ENCODE peak calls at places on chromosomes 7 and 10, in eight cellular contexts. H, B, J, Y, O, L, V and P are unnamed samples.

GRCh38 chr10:86340991-86341260 is 25.7 kb downstream of the GRID1 start:
- DNase-seq in J (no peak), L (no peak), H (no peak), B (no peak), V (no peak), Y (no peak), O (no peak), P (no peak)

GRCh38 chr7:73773700-73774517 is 3.8 kb upstream of the CLDN3 start:
- DNase-seq in H (no peak), L (no peak), J (no peak), B (no peak), Y (peak), V (no peak), O (no peak), P (no peak)

GRCh38 chr10:18472977-18473376 is 178.4 kb downstream of the NSUN6 start:
- DNase-seq in B (no peak), L (no peak), H (no peak), O (no peak), V (no peak), J (no peak), Y (peak), P (peak)

GRCh38 chr7:24284699-24285506 is 913 bp downstream of the NPY start:
- DNase-seq in O (peak), Y (peak), L (no peak), J (no peak), B (no peak), V (peak), H (no peak), P (peak)

GRCh38 chr7:1844956-1845390 is 174.9 kb downstream of the ELFN1 start:
- DNase-seq in B (no peak), H (no peak), Y (peak), L (no peak), V (no peak), J (no peak), O (peak), P (no peak)

GRCh38 chr7:114414151-114415053 is at the start of gene FOXP2:
- DNase-seq in V (no peak), L (no peak), H (no peak), Y (no peak), O (no peak), J (no peak), B (no peak), P (no peak)

GRCh38 chr10:104329754-104330153 is 8.5 kb downstream of the ITPRIP start:
- DNase-seq in V (no peak), H (peak), B (no peak), J (no peak), O (no peak), L (no peak), Y (no peak), P (no peak)

GRCh38 chr7:28572321-28573058 is 160.2 kb downstream of the CREB5 start:
- DNase-seq in L (no peak), V (no peak), Y (peak), O (no peak), J (no peak), B (no peak), H (no peak), P (no peak)

GRCh38 chr7:56079450-56080185 is 13.1 kb downstream of the PHKG1 start:
- DNase-seq in B (no peak), Y (peak), J (no peak), H (no peak), O (peak), L (peak), V (peak), P (no peak)

GRCh38 chr7:2118630-2119190 is 114.0 kb downstream of the MAD1L1 start:
- DNase-seq in Y (no peak), J (no peak), L (no peak), O (no peak), V (no peak), B (no peak), H (peak), P (no peak)

GRCh38 chr10:127534074-127534473 is 15.0 kb upstream of the NPS start:
- DNase-seq in V (no peak), H (no peak), O (no peak), J (no peak), B (no peak), L (no peak), Y (no peak), P (no peak)

GRCh38 chr7:116674508-116675173 is 2.6 kb downstream of the MET start:
- DNase-seq in Y (no peak), O (no peak), J (no peak), L (no peak), B (no peak), V (no peak), H (peak), P (no peak)

GRCh38 chr7:102891693-102892261 is 21.0 kb upstream of the LRRC17 start:
- DNase-seq in O (peak), L (no peak), V (no peak), Y (peak), J (no peak), B (no peak), H (peak), P (no peak)

GRCh38 chr10:36888925-36889573 is 236.3 kb upstream of the ANKRD30A start:
- DNase-seq in H (peak), V (peak), O (no peak), J (peak), Y (peak), B (peak), L (no peak), P (peak)

GRCh38 chr7:131521651-131522163 is 34.7 kb downstream of the PODXL start:
- DNase-seq in V (no peak), H (no peak), L (peak), B (no peak), O (no peak), Y (peak), J (no peak), P (no peak)

GRCh38 chr7:137360087-137360679 is 16.6 kb upstream of the PTN start:
- DNase-seq in J (no peak), V (no peak), B (no peak), Y (no peak), L (no peak), O (no peak), H (no peak), P (no peak)

GRCh38 chr7:93622036-93622714 is 47.7 kb upstream of the CALCR start:
- DNase-seq in O (no peak), J (no peak), Y (peak), H (peak), L (no peak), V (peak), B (no peak), P (no peak)
- TF ChIP-seq CTCF in O (no peak), J (no peak), Y (peak), H (peak), L (peak), V (peak), B (peak), P (peak)

GRCh38 chr7:13727279-13727678 is 262.2 kb downstream of the ETV1 start:
- DNase-seq in J (no peak), B (no peak), Y (no peak), O (no peak), V (no peak), L (no peak), H (no peak), P (no peak)

GRCh38 chr7:13725591-13725990 is 263.9 kb downstream of the ETV1 start:
- DNase-seq in V (no peak), O (no peak), J (no peak), L (no peak), H (no peak), B (no peak), Y (no peak), P (no peak)

DNA sequence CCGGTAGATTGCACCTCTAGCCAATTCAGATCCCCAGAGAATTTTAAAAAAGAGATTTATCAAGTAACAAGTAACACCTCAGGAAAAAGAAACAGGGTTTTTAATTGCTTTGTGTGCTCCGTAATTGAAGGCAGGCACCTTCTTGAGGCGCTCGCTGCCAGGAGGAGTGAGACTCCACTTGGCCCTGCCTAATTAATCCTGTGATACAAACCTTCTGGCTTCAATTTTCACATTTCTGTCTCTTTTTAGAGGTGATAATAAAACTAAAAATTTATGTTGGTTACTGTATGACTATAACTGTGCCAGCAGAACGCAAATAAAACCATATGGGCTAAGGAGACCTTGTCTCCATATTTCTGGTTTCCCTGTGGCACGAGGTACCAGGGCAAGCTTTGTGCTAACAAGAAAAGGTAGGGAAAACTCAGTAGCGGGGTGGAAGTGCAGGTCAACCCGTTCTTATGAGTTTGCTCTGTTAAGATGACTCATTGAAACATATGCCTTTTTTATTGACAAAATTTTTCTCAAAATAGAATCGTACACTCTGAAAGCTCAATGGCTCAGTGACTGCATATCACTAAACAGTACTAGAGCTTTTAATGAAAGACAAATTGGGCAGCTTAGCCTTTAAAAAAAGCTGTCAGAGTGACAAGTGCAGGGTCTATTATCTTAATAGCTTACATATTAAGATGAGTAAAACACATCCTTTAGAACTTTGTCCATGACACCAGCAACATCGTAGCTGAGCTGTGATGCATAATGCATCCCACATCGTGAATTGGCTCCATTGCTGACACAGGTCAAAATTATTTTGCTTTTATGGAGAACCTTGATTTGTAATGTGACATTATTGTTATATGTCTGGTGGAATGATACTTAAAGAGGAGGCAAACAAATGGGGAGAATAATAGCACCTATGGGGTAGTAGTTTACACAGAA is 264.6 kb downstream of the ETV1 start:
- DNase-seq in Y (no peak), J (no peak), L (no peak), O (no peak), H (no peak), B (no peak), V (no peak), P (no peak)
- TF ChIP-seq CTCF in Y (no peak), J (no peak), L (no peak), O (no peak), H (no peak), B (no peak), V (no peak), P (no peak)

DNA sequence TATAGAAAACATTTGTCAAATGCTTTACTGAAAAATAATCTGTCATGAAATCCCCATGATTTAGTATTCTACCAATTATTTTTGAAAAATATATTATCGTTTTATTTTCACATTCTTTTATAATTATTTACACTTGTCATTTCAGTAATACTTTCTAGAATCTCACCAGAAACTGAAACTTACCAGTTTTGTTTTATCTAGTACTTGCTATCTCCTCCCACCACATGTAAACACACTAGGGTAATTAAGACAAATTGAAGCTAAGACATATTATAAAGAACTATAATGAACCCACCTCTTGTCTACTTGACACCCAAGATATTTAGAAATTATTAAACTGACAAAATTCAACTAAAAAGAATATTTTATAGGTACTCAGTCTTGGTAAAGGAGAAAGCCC is 51.5 kb upstream of the GRM3 start:
- DNase-seq in V (no peak), L (no peak), Y (no peak), H (no peak), J (no peak), O (no peak), B (no peak), P (no peak)
- TF ChIP-seq CTCF in V (no peak), L (no peak), Y (no peak), H (no peak), J (no peak), O (no peak), B (no peak), P (no peak)

GRCh38 chr10:5079836-5080235 is 14.4 kb upstream of the AKR1C3 start:
- DNase-seq in V (no peak), Y (no peak), B (no peak), O (no peak), L (no peak), J (no peak), H (no peak), P (no peak)

GRCh38 chr10:5076615-5077014 is 17.6 kb upstream of the AKR1C3 start:
- DNase-seq in B (no peak), H (no peak), O (no peak), L (no peak), J (no peak), V (no peak), Y (no peak), P (no peak)

GRCh38 chr10:5078781-5079180 is 15.4 kb upstream of the AKR1C3 start:
- DNase-seq in Y (peak), J (no peak), V (no peak), B (no peak), O (no peak), H (peak), L (no peak), P (no peak)

GRCh38 chr10:5081091-5081490 is 13.1 kb upstream of the AKR1C3 start:
- DNase-seq in H (no peak), L (no peak), V (no peak), O (no peak), J (no peak), B (no peak), Y (no peak), P (no peak)

GRCh38 chr10:5079306-5079830 is 14.8 kb upstream of the AKR1C3 start:
- DNase-seq in J (no peak), Y (no peak), L (no peak), O (no peak), V (no peak), H (no peak), B (no peak), P (no peak)
- TF ChIP-seq CTCF in J (no peak), Y (no peak), L (no peak), O (no peak), V (no peak), H (no peak), B (no peak), P (no peak)

DNA sequence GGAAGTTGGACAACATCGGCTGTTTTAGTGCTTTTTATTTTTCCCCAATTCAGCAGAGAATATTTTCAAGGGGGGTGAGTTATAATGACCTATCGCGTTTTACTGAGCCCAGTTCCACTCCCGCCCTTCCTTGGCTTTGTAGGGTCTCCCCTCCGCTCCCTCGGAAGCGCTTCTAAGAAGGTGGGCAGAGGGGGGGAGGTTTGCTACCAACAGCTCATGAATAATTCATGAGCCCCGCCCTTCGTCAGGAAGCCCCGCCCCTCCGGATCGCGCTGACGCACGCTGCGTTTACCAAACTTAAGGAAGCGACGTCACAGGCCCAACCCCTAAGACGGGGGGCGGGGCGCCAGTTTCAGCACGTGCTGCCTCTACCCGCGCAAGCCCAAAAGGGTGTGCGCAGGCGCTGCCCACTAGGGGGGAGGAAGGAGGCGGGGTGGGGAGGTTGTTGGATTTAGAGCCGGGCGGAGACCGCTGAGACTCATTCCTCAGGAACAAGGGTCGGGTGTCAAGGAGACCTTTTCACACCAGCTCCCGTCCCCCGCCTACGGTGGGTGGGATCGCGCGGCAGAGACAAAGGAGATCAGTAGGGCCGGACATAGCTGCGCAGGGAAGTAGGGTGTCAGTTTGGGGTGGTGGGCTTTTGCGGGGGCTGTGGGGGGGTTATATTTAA is 529 bp upstream of the MEPCE start:
- DNase-seq in Y (peak), O (peak), V (peak), L (peak), J (peak), B (peak), H (peak), P (peak)
- TF ChIP-seq CTCF in Y (no peak), O (peak), V (no peak), L (no peak), J (no peak), B (no peak), H (no peak), P (peak)

DNA sequence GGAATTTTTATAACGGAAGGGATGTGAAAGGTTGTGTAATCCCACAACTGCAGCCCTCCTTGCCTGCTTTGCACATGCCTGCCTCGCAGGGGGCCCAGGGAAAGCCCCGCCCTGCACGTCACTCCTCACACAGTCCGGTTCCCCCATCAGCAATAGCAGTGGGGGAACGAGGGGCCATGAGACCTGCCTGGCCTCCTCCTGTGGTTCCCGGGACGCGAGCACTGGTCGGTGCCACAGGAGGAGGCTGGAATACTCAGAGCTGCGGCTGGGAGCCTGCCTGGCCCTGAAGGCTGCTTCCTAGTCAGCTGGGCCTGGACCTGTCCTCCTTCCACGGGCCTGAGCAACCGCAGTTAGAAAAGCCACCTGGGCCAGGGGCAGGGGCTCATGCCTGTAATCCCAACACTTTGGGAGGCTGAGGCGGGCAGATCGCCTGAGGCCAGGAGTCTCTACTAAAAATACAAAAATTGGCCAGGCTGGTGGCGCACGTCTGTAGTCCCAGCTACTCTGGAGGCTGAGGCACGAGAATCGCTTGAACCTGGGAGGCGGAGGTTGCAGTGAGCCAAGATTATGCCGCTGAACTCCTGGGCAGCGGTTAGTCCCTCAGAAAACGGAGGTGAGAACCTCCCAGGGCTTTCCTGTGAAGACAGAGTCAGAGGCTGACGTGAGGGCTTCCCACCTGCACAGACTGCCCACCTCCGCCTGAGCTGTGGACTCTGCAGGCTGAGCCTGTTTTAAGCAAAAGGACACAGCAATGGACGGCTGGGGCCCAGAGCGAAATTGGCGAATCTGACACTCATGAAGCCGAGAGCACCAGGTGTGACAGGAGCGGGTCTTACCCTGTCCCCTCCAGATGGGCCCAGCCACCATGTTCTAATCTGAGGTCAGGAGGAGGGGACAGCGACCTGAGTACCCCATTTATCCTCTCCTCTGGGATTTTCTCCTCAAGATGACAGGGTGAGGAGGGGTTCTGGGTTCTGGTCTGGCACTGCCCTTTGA is 52.9 kb downstream of the VIPR2 start:
- DNase-seq in H (no peak), Y (no peak), O (no peak), J (no peak), V (no peak), B (no peak), L (no peak), P (no peak)
- TF ChIP-seq CTCF in H (no peak), Y (no peak), O (no peak), J (no peak), V (no peak), B (no peak), L (no peak), P (no peak)

DNA sequence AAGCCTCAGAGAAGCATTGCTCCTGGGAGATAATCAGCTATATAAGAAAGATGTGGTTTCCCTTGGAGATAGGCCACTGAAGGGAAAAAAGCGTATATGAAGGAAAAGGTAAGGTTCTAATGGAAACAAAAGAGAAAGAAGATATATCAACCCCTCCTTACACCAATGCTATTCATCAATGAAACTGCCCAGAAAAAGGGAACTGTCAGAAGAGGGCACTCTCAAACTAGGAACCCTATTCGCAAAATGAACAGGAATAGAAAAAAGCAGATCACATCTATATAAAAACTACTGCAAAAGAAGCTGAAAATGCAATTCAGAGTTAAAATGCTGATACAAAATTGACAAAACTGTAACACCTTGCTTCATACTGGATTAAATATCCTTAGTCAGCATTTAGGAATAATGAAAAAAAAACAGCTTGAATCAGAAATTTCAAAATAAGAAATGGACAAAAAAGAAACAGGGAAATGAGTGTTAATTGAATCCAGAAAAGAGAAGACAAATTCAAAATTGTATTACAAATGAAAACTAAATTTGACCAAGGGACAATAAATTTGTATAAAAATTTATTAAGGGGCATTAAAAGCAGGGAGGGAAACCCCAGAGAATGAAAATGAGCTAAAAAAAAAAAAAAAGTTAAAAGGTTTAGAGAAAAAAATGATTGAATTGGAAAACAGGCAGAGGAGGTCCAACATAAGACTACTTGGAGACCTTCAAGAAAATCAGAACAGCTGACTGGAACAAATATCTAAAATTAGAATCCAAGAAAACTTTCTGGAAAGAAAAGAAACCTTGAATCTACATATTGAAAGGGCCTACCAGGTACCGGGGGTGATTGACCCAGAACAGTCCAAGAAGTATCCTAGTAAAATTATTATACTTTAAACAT is 17.9 kb downstream of the NHLRC2 start:
- DNase-seq in J (no peak), L (no peak), V (no peak), H (no peak), O (no peak), B (no peak), Y (no peak), P (no peak)
- TF ChIP-seq CTCF in J (no peak), L (no peak), V (no peak), H (no peak), O (no peak), B (no peak), Y (no peak), P (peak)

GRCh38 chr7:78434281-78434680 is 635.7 kb downstream of the PHTF2 start:
- DNase-seq in B (no peak), O (no peak), V (peak), Y (no peak), J (no peak), H (no peak), L (no peak), P (no peak)
- TF ChIP-seq CTCF in B (no peak), O (no peak), V (no peak), Y (no peak), J (no peak), H (no peak), L (no peak), P (no peak)